ENCODE peak calls at places on chromosomes 7 and 10, in four cellular contexts. Q, D, S and H are unnamed samples. For H3K4me1, the result is how much of the 10 kb centered on the place peaks cover.

GRCh38 chr10:7819126-7819470 is 793 bp downstream of the TAF3 start:
- DNase-seq in D (no peak), Q (peak), S (peak), H (peak)

GRCh38 chr7:140885735-140886334 is 38.9 kb downstream of the BRAF start:
- DNase-seq in D (no peak), S (no peak), Q (no peak), H (peak)

GRCh38 chr7:139482662-139483466 is 609 bp downstream of the KLRG2 start:
- DNase-seq in S (peak), Q (no peak), D (no peak), H (peak)

GRCh38 chr10:44962870-44963738 is 3.5 kb downstream of the RASSF4 start:
- DNase-seq in D (no peak), S (no peak), Q (no peak), H (peak)

GRCh38 chr10:103781329-103782061 is 73.9 kb downstream of the SH3PXD2A start:
- DNase-seq in D (peak), S (peak), Q (peak), H (peak)

GRCh38 chr10:59945991-59946390 is 39.6 kb upstream of the CCDC6 start:
- DNase-seq in Q (no peak), S (no peak), D (no peak), H (no peak)

GRCh38 chr10:35074266-35074665 is 15.9 kb downstream of the CUL2 start:
- DNase-seq in D (no peak), S (peak), Q (peak), H (no peak)

GRCh38 chr10:96986200-96986856 is 154.2 kb downstream of the LCOR start:
- DNase-seq in S (no peak), D (no peak), Q (no peak), H (peak)

GRCh38 chr7:5634107-5634950 is 147.1 kb downstream of the RNF216 start:
- DNase-seq in D (no peak), Q (no peak), S (peak), H (peak)

GRCh38 chr10:43569681-43570080 is 4.7 kb downstream of the ZNF239 start:
- DNase-seq in D (no peak), S (no peak), Q (no peak), H (no peak)

GRCh38 chr7:23093546-23093945 is 12.0 kb upstream of the KLHL7 start:
- DNase-seq in D (no peak), Q (no peak), S (peak), H (peak)

GRCh38 chr10:7483848-7484247 is 73.0 kb upstream of the SFMBT2 start:
- DNase-seq in D (no peak), Q (no peak), S (no peak), H (no peak)

GRCh38 chr7:45037876-45038275 is 37.9 kb downstream of the CCM2 start:
- DNase-seq in D (no peak), S (no peak), Q (no peak), H (no peak)

GRCh38 chr7:43869898-43870240 is 552 bp upstream of the MRPS24 start:
- DNase-seq in S (peak), Q (peak), D (no peak), H (peak)

GRCh38 chr7:73828972-73829371 is 1.8 kb upstream of the CLDN4 start:
- DNase-seq in D (no peak), S (no peak), Q (no peak), H (no peak)

GRCh38 chr10:90417466-90418210 is 440.2 kb downstream of the HTR7 start:
- DNase-seq in D (no peak), Q (no peak), S (no peak), H (no peak)

GRCh38 chr7:47253650-47254080 is 328.2 kb downstream of the TNS3 start:
- DNase-seq in Q (peak), S (peak), D (peak), H (peak)

GRCh38 chr10:74488907-74489306 is 337.5 kb upstream of the KAT6B start:
- DNase-seq in S (no peak), D (no peak), Q (no peak), H (no peak)

GRCh38 chr7:1746491-1746975 is 76.5 kb downstream of the ELFN1 start:
- DNase-seq in D (no peak), S (no peak), Q (no peak), H (peak)

GRCh38 chr7:1748774-1749173 is 78.7 kb downstream of the ELFN1 start:
- DNase-seq in Q (no peak), D (no peak), S (no peak), H (no peak)

GRCh38 chr7:1749351-1749863 is 79.3 kb downstream of the ELFN1 start:
- DNase-seq in S (no peak), Q (no peak), D (no peak), H (peak)

GRCh38 chr7:1747004-1747801 is 77.1 kb downstream of the ELFN1 start:
- DNase-seq in Q (no peak), D (no peak), S (no peak), H (peak)

GRCh38 chr7:1748076-1748750 is 78.1 kb downstream of the ELFN1 start:
- DNase-seq in S (peak), D (no peak), Q (no peak), H (peak)
- H3K4me1 ChIP-seq in S (under half), D (under half), Q (half or more), H (under half)

GRCh38 chr7:77409005-77409738 is 7.0 kb downstream of the GSAP start:
- DNase-seq in Q (no peak), D (no peak), S (peak), H (no peak)
- H3K4me2 ChIP-seq in Q (no peak), D (peak), S (peak), H (peak)

GRCh38 chr10:95389176-95389575 is 98.4 kb upstream of the PDLIM1 start:
- DNase-seq in S (no peak), D (no peak), Q (no peak), H (no peak)
- H3K4me1 ChIP-seq in S (under half), D (under half), Q (under half), H (under half)

GRCh38 chr7:1049801-1050200 is 5.5 kb downstream of the GPR146 start:
- DNase-seq in D (no peak), Q (no peak), S (no peak), H (no peak)

GRCh38 chr7:1052031-1052818 is 7.9 kb downstream of the GPR146 start:
- DNase-seq in D (no peak), S (no peak), Q (no peak), H (no peak)

GRCh38 chr7:1050254-1050906 is 6.0 kb downstream of the GPR146 start:
- DNase-seq in Q (no peak), D (no peak), S (no peak), H (no peak)

GRCh38 chr7:1053002-1053411 is 8.7 kb downstream of the GPR146 start:
- DNase-seq in Q (no peak), D (no peak), S (no peak), H (no peak)

GRCh38 chr7:1050956-1051690 is 6.8 kb downstream of the GPR146 start:
- DNase-seq in D (no peak), S (no peak), Q (no peak), H (no peak)
- H3K4me2 ChIP-seq in D (no peak), S (no peak), Q (no peak), H (no peak)

GRCh38 chr10:114489521-114490310 is 85.4 kb upstream of the AFAP1L2 start:
- DNase-seq in S (no peak), Q (no peak), D (peak), H (no peak)
- H3K4me1 ChIP-seq in S (under half), Q (under half), D (half or more), H (under half)

GRCh38 chr7:26195182-26195581 is 5.4 kb downstream of the HNRNPA2B1 start:
- DNase-seq in Q (no peak), S (no peak), D (no peak), H (no peak)
- H3K4me2 ChIP-seq in Q (no peak), S (peak), D (no peak), H (no peak)

GRCh38 chr10:47206449-47207279 is 93.3 kb upstream of the GDF10 start:
- DNase-seq in S (no peak), D (no peak), Q (no peak), H (no peak)
- H3K4me1 ChIP-seq in S (under half), D (under half), Q (under half), H (under half)